ENCODE peak calls at places on chromosomes 2 and 18, in five cellular contexts. M is neuronal stem cell, I is mammary epithelial cell, S is K562, T is HCT116. W is an unnamed sample.

GRCh38 chr2:238906936-238907716 is 59.2 kb downstream of the TWIST2 start:
- DNase-seq in M (no peak), I (no peak), S (no peak), T (no peak), W (no peak)

GRCh38 chr18:23824235-23824634 is 135.0 kb downstream of the LAMA3 start:
- DNase-seq in M (no peak), I (no peak), S (no peak), T (no peak), W (peak)

GRCh38 chr2:163248321-163249090 is 409.9 kb upstream of the KCNH7 start:
- DNase-seq in M (peak), I (no peak), S (no peak), T (no peak), W (no peak)

GRCh38 chr2:25651782-25652455 is 21.5 kb downstream of the DTNB start:
- DNase-seq in M (no peak), I (peak), S (no peak), T (no peak), W (no peak)

GRCh38 chr2:10775831-10776230 is 36.8 kb downstream of the PDIA6 start:
- DNase-seq in M (no peak), I (no peak), S (no peak), T (no peak), W (no peak)

GRCh38 chr2:138648606-138649005 is 131.6 kb downstream of the NXPH2 start:
- DNase-seq in M (no peak), I (no peak), S (no peak), T (no peak), W (no peak)

GRCh38 chr2:1307670-1308069 is 105.6 kb upstream of the TPO start:
- DNase-seq in M (no peak), I (no peak), S (no peak), T (no peak), W (no peak)

GRCh38 chr2:32937602-32938450 is 8.9 kb upstream of the LTBP1 start:
- DNase-seq in M (no peak), I (peak), S (peak), T (peak), W (no peak)

GRCh38 chr18:74456017-74456408 is 1.1 kb downstream of the DIPK1C start:
- DNase-seq in M (no peak), I (no peak), S (no peak), T (no peak), W (no peak)

GRCh38 chr2:9709539-9710285 is 78.9 kb upstream of the YWHAQ start:
- DNase-seq in M (no peak), I (no peak), S (no peak), T (no peak), W (no peak)

GRCh38 chr2:3256157-3256556 is 121.5 kb downstream of the EIPR1 start:
- DNase-seq in M (no peak), I (no peak), S (no peak), T (no peak), W (no peak)

GRCh38 chr2:165743442-165743841 is 50.6 kb downstream of the GALNT3 start:
- DNase-seq in M (no peak), I (no peak), S (no peak), T (no peak), W (peak)

GRCh38 chr2:67625671-67626070 is 228.5 kb downstream of the ETAA1 start:
- DNase-seq in M (no peak), I (peak), S (no peak), T (no peak), W (no peak)

GRCh38 chr2:85215074-85216050 is 82.2 kb downstream of the TCF7L1 start:
- DNase-seq in M (no peak), I (peak), S (no peak), T (no peak), W (peak)

GRCh38 chr2:219570924-219571310 is 422 bp downstream of the OBSL1 start:
- DNase-seq in M (no peak), I (peak), S (no peak), T (no peak), W (no peak)

GRCh38 chr18:67517224-67517765 is 775 bp upstream of the DSEL start:
- DNase-seq in M (no peak), I (no peak), S (no peak), T (no peak), W (no peak)

GRCh38 chr2:239554761-239555565 is 154.1 kb upstream of the HDAC4 start:
- DNase-seq in M (no peak), I (no peak), S (no peak), T (no peak), W (no peak)

GRCh38 chr2:46413631-46414030 is 65.7 kb upstream of the TMEM247 start:
- DNase-seq in M (no peak), I (no peak), S (no peak), T (no peak), W (no peak)

GRCh38 chr2:157480182-157480961 is 36.5 kb upstream of the CYTIP start:
- DNase-seq in M (no peak), I (peak), S (no peak), T (no peak), W (no peak)

GRCh38 chr2:229927817-229928321 is 5.6 kb downstream of the FBXO36 start:
- DNase-seq in M (no peak), I (peak), S (no peak), T (no peak), W (no peak)

GRCh38 chr18:63237911-63238710 is 81.5 kb downstream of the BCL2 start:
- DNase-seq in M (peak), I (peak), S (no peak), T (peak), W (no peak)

GRCh38 chr2:43087413-43087812 is 139.0 kb downstream of the ZFP36L2 start:
- DNase-seq in M (no peak), I (no peak), S (no peak), T (no peak), W (no peak)

GRCh38 chr2:31354837-31355236 is 59.7 kb downstream of the XDH start:
- DNase-seq in M (no peak), I (no peak), S (no peak), T (peak), W (peak)

GRCh38 chr18:2410688-2411087 is 160.6 kb downstream of the METTL4 start:
- DNase-seq in M (no peak), I (peak), S (no peak), T (peak), W (no peak)

GRCh38 chr2:41836944-41837343 is 210.9 kb upstream of the PKDCC start:
- DNase-seq in M (peak), I (peak), S (peak), T (peak), W (peak)

GRCh38 chr18:3401669-3402620 is 48.0 kb upstream of the TGIF1 start:
- DNase-seq in M (no peak), I (no peak), S (no peak), T (no peak), W (peak)

GRCh38 chr2:10489842-10490555 is 41.9 kb upstream of the ODC1 start:
- DNase-seq in M (no peak), I (peak), S (no peak), T (no peak), W (no peak)

GRCh38 chr2:51734115-51734514 is 702.2 kb upstream of the NRXN1 start:
- DNase-seq in M (no peak), I (no peak), S (no peak), T (no peak), W (no peak)

GRCh38 chr2:101464841-101465240 is 10.1 kb downstream of the RFX8 start:
- DNase-seq in M (no peak), I (peak), S (no peak), T (no peak), W (no peak)

GRCh38 chr2:205745661-205746407 is 63.5 kb downstream of the NRP2 start:
- DNase-seq in M (no peak), I (no peak), S (no peak), T (no peak), W (no peak)

GRCh38 chr2:218345491-218346176 is 11.0 kb upstream of the CATIP start:
- DNase-seq in M (no peak), I (no peak), S (no peak), T (no peak), W (no peak)

GRCh38 chr2:144515694-144516416 is 4.1 kb downstream of the ZEB2 start:
- DNase-seq in M (no peak), I (no peak), S (peak), T (no peak), W (peak)

GRCh38 chr2:208057108-208057507 is 31.8 kb upstream of the PLEKHM3 start:
- DNase-seq in M (no peak), I (no peak), S (no peak), T (no peak), W (no peak)

GRCh38 chr2:182541268-182541667 is 114.4 kb upstream of the PDE1A start:
- DNase-seq in M (no peak), I (no peak), S (no peak), T (no peak), W (no peak)

GRCh38 chr2:111227716-111228141 is 107.0 kb downstream of the BCL2L11 start:
- DNase-seq in M (peak), I (no peak), S (no peak), T (no peak), W (no peak)

GRCh38 chr2:127439343-127439742 is 21.1 kb downstream of the PROC start:
- DNase-seq in M (no peak), I (no peak), S (no peak), T (no peak), W (no peak)

GRCh38 chr2:70104231-70105111 is 17.2 kb downstream of the PCBP1 start:
- DNase-seq in M (no peak), I (no peak), S (peak), T (no peak), W (peak)

GRCh38 chr2:101718479-101718878 is 21.0 kb downstream of the MAP4K4 start:
- DNase-seq in M (no peak), I (no peak), S (no peak), T (no peak), W (no peak)

DNA sequence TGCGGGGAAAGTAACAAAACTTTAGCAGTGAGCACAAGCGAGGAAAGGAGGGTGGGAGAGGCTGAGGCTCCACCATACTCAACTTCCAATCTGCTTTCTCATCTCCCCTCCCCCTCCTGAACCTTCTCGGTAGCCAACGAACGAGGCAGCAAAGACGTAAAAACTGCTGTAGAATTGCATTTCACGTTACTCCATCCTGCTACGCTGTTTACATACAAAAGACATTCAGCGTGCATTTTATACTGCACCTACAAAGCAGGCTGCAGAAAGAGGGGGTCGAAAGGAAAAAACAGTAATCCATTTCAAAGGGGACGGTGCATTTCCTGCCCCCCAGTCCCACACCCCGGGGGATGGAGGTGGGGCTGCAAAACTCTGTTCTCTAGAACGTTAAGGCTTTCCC is 1.1 kb downstream of the EFEMP1 start:
- DNase-seq in M (peak), I (peak), S (no peak), T (no peak), W (no peak)
- H3K4me2 ChIP-seq in M (peak), I (peak), S (peak), T (no peak), W (no peak)

DNA sequence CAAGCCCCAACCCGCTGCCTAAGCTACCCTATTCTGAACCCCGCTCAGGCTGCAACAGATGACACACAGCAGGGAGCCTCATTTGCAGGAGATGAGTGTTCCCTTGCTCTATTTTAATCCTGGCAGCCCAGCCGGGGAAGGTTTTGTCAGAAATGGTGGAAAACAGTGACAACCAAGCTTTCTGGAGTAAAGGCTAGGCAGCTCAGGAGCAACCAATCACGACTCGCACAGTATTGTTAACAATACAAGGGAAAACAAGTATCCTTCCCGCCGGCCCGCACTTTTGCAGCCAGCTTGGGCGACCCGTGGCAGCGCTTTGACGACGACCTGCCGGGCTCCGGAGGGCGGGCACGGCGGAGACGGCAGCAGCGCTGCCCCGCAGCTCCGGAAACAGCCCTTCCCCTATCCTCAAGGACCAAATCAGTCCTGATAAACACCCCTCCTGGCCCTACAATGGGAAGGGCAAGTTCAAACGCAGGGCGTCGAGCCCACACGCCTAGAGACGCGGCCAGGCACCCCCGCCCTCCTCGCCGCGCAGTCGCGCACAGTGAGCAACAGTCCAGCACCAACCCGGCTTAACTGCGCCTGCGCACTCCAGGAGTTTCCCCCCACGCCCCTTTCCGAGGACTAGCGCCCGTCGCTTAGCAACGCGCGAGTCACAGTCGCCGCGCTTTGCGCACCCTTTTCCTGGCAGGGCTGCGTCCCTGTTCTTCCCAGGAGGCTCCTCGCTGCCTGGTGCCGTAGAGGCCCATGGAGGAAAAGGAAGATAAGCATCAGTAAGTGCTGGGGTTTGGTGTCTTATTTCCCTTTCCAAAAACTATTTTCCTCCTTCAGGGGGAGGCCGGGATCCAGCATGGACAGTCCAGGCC is 74.4 kb upstream of the TSPYL6 start:
- DNase-seq in M (peak), I (peak), S (peak), T (peak), W (peak)
- H3K4me2 ChIP-seq in M (peak), I (peak), S (peak), T (peak), W (peak)

GRCh38 chr18:28541941-28542340 is 365.0 kb upstream of the CDH2 start:
- DNase-seq in M (no peak), I (no peak), S (no peak), T (no peak), W (no peak)
- H3K4me2 ChIP-seq in M (no peak), I (no peak), S (no peak), T (no peak), W (no peak)

GRCh38 chr2:191637182-191638078 is 40.5 kb upstream of the NABP1 start:
- DNase-seq in M (no peak), I (peak), S (peak), T (peak), W (no peak)

GRCh38 chr2:191636235-191636543 is 41.7 kb upstream of the NABP1 start:
- DNase-seq in M (no peak), I (peak), S (no peak), T (peak), W (no peak)

GRCh38 chr2:191636586-191636985 is 41.4 kb upstream of the NABP1 start:
- DNase-seq in M (no peak), I (no peak), S (no peak), T (no peak), W (no peak)

GRCh38 chr2:191638802-191639172 is 39.1 kb upstream of the NABP1 start:
- DNase-seq in M (no peak), I (no peak), S (no peak), T (no peak), W (no peak)

GRCh38 chr2:191638079-191638801 is 39.7 kb upstream of the NABP1 start:
- DNase-seq in M (no peak), I (no peak), S (peak), T (no peak), W (no peak)
- H3K4me2 ChIP-seq in M (no peak), I (peak), S (peak), T (peak), W (no peak)

DNA sequence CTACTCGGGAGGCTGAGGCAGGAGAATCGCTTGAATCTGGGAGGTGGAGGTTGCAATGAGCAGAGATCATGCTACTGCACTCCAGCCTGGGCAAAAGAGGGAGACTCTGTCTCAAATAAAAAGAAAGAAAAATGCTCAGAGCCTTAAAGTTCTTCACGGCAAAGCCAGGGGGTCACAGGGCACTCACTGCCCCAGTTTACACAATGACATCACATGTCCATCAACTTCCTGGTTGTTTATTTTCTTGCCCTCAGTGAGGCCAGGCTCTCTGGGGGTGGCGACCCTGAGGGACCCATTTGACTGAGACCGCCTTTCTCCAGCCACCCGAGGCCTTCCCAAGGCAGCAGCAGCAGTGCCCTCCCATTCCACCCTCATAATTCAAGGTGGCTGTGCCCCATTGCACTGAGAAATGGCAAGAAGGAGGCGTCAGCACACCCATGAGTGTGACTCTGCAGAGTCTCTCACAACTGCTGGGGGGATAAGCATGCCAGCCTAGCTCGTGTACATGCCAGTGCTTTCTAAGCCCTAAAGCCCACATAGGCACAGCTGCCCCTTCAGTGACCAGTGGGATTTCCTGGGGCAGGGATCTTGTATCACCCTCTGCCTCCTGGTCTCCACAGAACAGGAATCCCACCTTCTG is 50.0 kb downstream of the SFXN5 start:
- DNase-seq in M (no peak), I (no peak), S (no peak), T (no peak), W (no peak)
- H3K4me2 ChIP-seq in M (no peak), I (no peak), S (no peak), T (no peak), W (no peak)

DNA sequence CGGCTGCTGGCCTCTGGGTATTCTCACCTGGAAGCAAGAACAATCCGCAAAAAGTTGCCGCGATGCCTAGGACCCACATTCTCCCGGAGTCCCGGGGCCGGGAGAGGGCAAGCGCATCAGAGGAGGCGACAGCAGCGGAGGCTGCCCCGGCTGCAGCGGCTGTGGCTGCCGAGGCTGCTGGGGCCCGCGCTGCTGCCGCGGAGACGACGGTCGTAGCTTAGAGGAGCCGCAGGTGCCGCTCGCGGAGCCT is 226 bp downstream of the LYPD1 start:
- DNase-seq in M (peak), I (peak), S (no peak), T (no peak), W (no peak)
- H3K4me2 ChIP-seq in M (peak), I (peak), S (no peak), T (peak), W (peak)

DNA sequence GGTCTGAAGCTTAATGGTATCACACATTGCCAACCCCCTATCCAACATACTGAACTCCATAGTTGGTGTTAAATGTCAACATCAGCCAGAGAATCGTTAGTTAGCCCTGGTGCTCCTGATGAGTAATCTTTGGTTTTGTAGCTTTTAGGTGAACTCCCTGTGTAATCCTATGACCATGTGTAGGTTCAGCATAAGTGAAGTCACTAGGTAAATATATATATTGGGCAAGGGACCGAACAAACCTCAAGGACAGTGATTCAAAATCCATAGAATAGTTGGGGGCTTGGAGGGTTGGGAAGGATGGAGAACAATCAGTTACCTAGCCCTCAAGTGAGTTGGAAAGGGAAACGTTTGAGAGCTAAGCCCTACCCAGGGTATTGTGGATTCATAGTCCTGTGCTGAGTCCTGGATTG is 16.0 kb upstream of the AP1S3 start:
- DNase-seq in M (no peak), I (peak), S (no peak), T (no peak), W (no peak)
- H3K4me2 ChIP-seq in M (no peak), I (no peak), S (no peak), T (no peak), W (no peak)

GRCh38 chr2:19356545-19357382 is 1.7 kb downstream of the OSR1 start:
- DNase-seq in M (no peak), I (peak), S (no peak), T (no peak), W (no peak)

GRCh38 chr2:19354417-19355022 is 3.9 kb downstream of the OSR1 start:
- DNase-seq in M (no peak), I (no peak), S (no peak), T (no peak), W (no peak)

GRCh38 chr2:19355416-19355821 is 3.0 kb downstream of the OSR1 start:
- DNase-seq in M (no peak), I (peak), S (no peak), T (no peak), W (no peak)

GRCh38 chr2:19357383-19358241 is 811 bp downstream of the OSR1 start:
- DNase-seq in M (no peak), I (peak), S (no peak), T (no peak), W (no peak)

GRCh38 chr2:19355931-19356544 is 2.4 kb downstream of the OSR1 start:
- DNase-seq in M (no peak), I (peak), S (no peak), T (no peak), W (no peak)
- H3K4me2 ChIP-seq in M (no peak), I (peak), S (no peak), T (no peak), W (no peak)

DNA sequence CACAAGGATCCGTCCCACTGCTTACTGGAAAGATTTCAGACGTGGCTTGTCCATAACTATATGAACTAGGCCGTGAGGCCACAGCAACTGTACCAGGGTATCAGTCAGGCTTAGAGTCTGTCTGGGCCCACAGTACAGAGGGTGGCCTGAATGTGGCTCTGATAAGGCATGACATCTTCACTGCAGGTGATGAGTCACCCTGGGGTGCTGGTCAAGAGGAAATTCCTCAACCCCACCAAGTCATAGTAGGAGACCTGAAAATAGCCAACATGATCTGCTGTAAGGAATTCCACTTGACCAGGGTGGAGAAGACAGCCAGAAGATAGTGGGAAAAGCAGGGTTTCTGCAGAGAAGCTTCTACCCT is 107.7 kb downstream of the INHBB start:
- DNase-seq in M (no peak), I (no peak), S (peak), T (no peak), W (no peak)
- H3K4me2 ChIP-seq in M (no peak), I (no peak), S (no peak), T (peak), W (no peak)

W was measured in OCI-LY7.